ENCODE peak calls at places on chromosome 1, in eight cellular contexts. P is SJSA1, F is T-cell, W is sciatic nerve, V is AG09319, C is mammary epithelial cell, L is AG08395, H is amniotic stem cell. X is an unnamed sample.

GRCh38 chr1:23618586-23619083 is 59.3 kb upstream of the ID3 start:
- DNase-seq in L (no peak), V (no peak), C (no peak), W (no peak), F (no peak), P (no peak), H (no peak), X (no peak)

GRCh38 chr1:228157381-228158126 is 7.8 kb downstream of the GJC2 start:
- DNase-seq in C (no peak), H (no peak), V (no peak), W (no peak), F (peak), P (no peak), L (no peak), X (no peak)

GRCh38 chr1:165828103-165828558 is 717 bp downstream of the UCK2 start:
- DNase-seq in V (no peak), P (peak), H (no peak), W (peak), F (no peak), L (peak), C (peak), X (no peak)

GRCh38 chr1:2494323-2494693 is 18.2 kb downstream of the PLCH2 start:
- DNase-seq in C (peak), F (no peak), V (no peak), W (no peak), L (peak), H (no peak), P (no peak), X (no peak)

GRCh38 chr1:234842726-234843641 is 233.0 kb upstream of the IRF2BP2 start:
- DNase-seq in F (peak), P (no peak), H (no peak), V (no peak), L (peak), C (no peak), W (no peak), X (peak)

GRCh38 chr1:205533729-205534443 is 29.4 kb downstream of the CDK18 start:
- DNase-seq in P (no peak), H (no peak), C (no peak), W (no peak), F (no peak), V (no peak), L (no peak), X (no peak)

GRCh38 chr1:232891116-232891515 is 59.3 kb upstream of the NTPCR start:
- DNase-seq in P (peak), W (no peak), F (no peak), H (peak), C (peak), L (peak), V (peak), X (no peak)

GRCh38 chr1:110210604-110211502 is 739 bp downstream of the KCNC4 start:
- DNase-seq in L (peak), P (no peak), H (no peak), V (no peak), W (peak), C (peak), F (peak), X (no peak)

GRCh38 chr1:97906567-97907228 is 14.1 kb downstream of the DPYD start:
- DNase-seq in F (no peak), P (peak), L (peak), H (no peak), C (peak), V (peak), W (no peak), X (peak)

GRCh38 chr1:163774390-163774789 is 452.6 kb downstream of the NUF2 start:
- DNase-seq in P (no peak), W (no peak), C (no peak), L (no peak), H (no peak), F (no peak), V (no peak), X (no peak)

GRCh38 chr1:70907563-70908310 is 139.9 kb downstream of the PTGER3 start:
- DNase-seq in W (no peak), L (no peak), P (no peak), F (no peak), V (no peak), C (no peak), H (no peak), X (no peak)

X was measured in CD14-positive monocyte.